ENCODE peak calls at places on chromosomes 7 and 10, in seven cellular contexts. B, G, O, H, C, J and R are unnamed samples.

GRCh38 chr10:78277267-78277666 is 243.6 kb downstream of the RPS24 start:
- DNase-seq in B (peak; percentile 75), G (no peak), O (no peak), H (no peak), C (no peak), J (no peak), R (no peak)

GRCh38 chr7:2956526-2957368 is 86.9 kb downstream of the CARD11 start:
- DNase-seq in B (no peak), G (peak; percentile 52), O (no peak), H (peak; percentile 66), C (no peak), J (peak; percentile 53), R (peak; percentile 48)

GRCh38 chr10:70925377-70926214 is 37.2 kb upstream of the PCBD1 start:
- DNase-seq in B (peak; percentile 6), G (no peak), O (peak; percentile 26), H (peak; percentile 40), C (no peak), J (peak; percentile 18), R (peak; percentile 17)

GRCh38 chr7:158023563-158024350 is 563.9 kb downstream of the PTPRN2 start:
- DNase-seq in B (no peak), G (peak; percentile 19), O (no peak), H (no peak), C (no peak), J (no peak), R (no peak)

GRCh38 chr10:117075064-117075463 is 63.0 kb downstream of the VAX1 start:
- DNase-seq in B (no peak), G (no peak), O (no peak), H (no peak), C (no peak), J (no peak), R (no peak)

GRCh38 chr10:34526186-34526585 is 288.9 kb downstream of the PARD3 start:
- DNase-seq in B (no peak), G (no peak), O (no peak), H (no peak), C (peak; percentile 28), J (no peak), R (peak; percentile 66)

GRCh38 chr7:33619264-33619663 is 286.1 kb upstream of the BMPER start:
- DNase-seq in B (no peak), G (no peak), O (no peak), H (no peak), C (no peak), J (no peak), R (no peak)

GRCh38 chr10:21514808-21515580 is 10.5 kb downstream of the SKIDA1 start:
- DNase-seq in B (no peak), G (no peak), O (no peak), H (no peak), C (no peak), J (peak; percentile 69), R (no peak)

GRCh38 chr7:91416485-91416884 is 152.3 kb downstream of the FZD1 start:
- DNase-seq in B (no peak), G (no peak), O (no peak), H (no peak), C (no peak), J (no peak), R (no peak)

GRCh38 chr7:108630002-108630401 is 60.3 kb downstream of the DNAJB9 start:
- DNase-seq in B (no peak), G (no peak), O (no peak), H (peak; percentile 27), C (no peak), J (peak; percentile 85), R (no peak)

GRCh38 chr7:132932321-132933075 is 149.4 kb downstream of the CHCHD3 start:
- DNase-seq in B (no peak), G (no peak), O (no peak), H (no peak), C (no peak), J (no peak), R (no peak)

GRCh38 chr7:130363156-130363847 is 17.0 kb upstream of the CPA1 start:
- DNase-seq in B (no peak), G (peak; percentile 41), O (no peak), H (peak; percentile 81), C (peak; percentile 93), J (peak; percentile 91), R (peak; percentile 92)

GRCh38 chr10:78332013-78332412 is 298.4 kb downstream of the RPS24 start:
- DNase-seq in B (no peak), G (no peak), O (no peak), H (no peak), C (no peak), J (no peak), R (peak; percentile 81)

GRCh38 chr7:100679129-100679926 is 5.8 kb downstream of the GNB2 start:
- DNase-seq in B (no peak), G (no peak), O (no peak), H (no peak), C (no peak), J (no peak), R (no peak)

GRCh38 chr10:133475821-133476640 is 22.3 kb downstream of the SCART1 start:
- DNase-seq in B (no peak), G (no peak), O (no peak), H (no peak), C (no peak), J (no peak), R (no peak)

GRCh38 chr10:14433147-14433546 is 102.4 kb upstream of the FRMD4A start:
- DNase-seq in B (peak; percentile 3), G (no peak), O (no peak), H (no peak), C (no peak), J (no peak), R (no peak)

GRCh38 chr10:30557884-30558283 is 71.7 kb downstream of the LYZL2 start:
- DNase-seq in B (no peak), G (no peak), O (no peak), H (peak; percentile 48), C (no peak), J (peak; percentile 54), R (no peak)

GRCh38 chr10:48266528-48266927 is 8.0 kb downstream of the FRMPD2 start:
- DNase-seq in B (no peak), G (no peak), O (no peak), H (no peak), C (no peak), J (no peak), R (no peak)

GRCh38 chr10:49309691-49310371 is 10.9 kb downstream of the C10orf71 start:
- DNase-seq in B (no peak), G (no peak), O (no peak), H (no peak), C (no peak), J (no peak), R (no peak)

GRCh38 chr7:7261863-7262262 is 79.5 kb downstream of the C1GALT1 start:
- DNase-seq in B (no peak), G (no peak), O (no peak), H (no peak), C (no peak), J (no peak), R (no peak)

GRCh38 chr7:158431941-158432347 is 155.7 kb downstream of the PTPRN2 start:
- DNase-seq in B (no peak), G (peak; percentile 82), O (no peak), H (peak; percentile 51), C (no peak), J (peak; percentile 97), R (peak; percentile 80)

GRCh38 chr7:44269417-44269816 is 56.0 kb downstream of the CAMK2B start:
- DNase-seq in B (no peak), G (no peak), O (no peak), H (no peak), C (no peak), J (no peak), R (no peak)

GRCh38 chr10:123132576-123133477 is 2.9 kb upstream of the HMX3 start:
- DNase-seq in B (peak; percentile 78), G (peak; percentile 83), O (peak; percentile 75), H (peak; percentile 90), C (no peak), J (peak; percentile 84), R (peak; percentile 81)

GRCh38 chr7:148264933-148265557 is 325.5 kb upstream of the C7orf33 start:
- DNase-seq in B (peak; percentile 63), G (no peak), O (no peak), H (peak; percentile 21), C (no peak), J (peak; percentile 47), R (no peak)

GRCh38 chr7:114819629-114820362 is 102.1 kb upstream of the MDFIC start:
- DNase-seq in B (no peak), G (no peak), O (no peak), H (peak; percentile 5), C (peak; percentile 95), J (peak; percentile 98), R (peak; percentile 41)

GRCh38 chr7:43942997-43943701 is 16.9 kb downstream of the UBE2D4 start:
- DNase-seq in B (no peak), G (no peak), O (no peak), H (no peak), C (no peak), J (no peak), R (no peak)